ENCODE peak calls at places on chromosomes 5 and 9, in seven cellular contexts. K is cardiac fibroblast, X is uterus, J is omental fat pad, T is stomach, O is neural progenitor cell, B is SK-N-SH. A is an unnamed sample.

GRCh38 chr5:13660072-13660471 is 284.4 kb downstream of the DNAH5 start:
- DNase-seq in K (no peak), X (no peak), J (no peak), T (no peak), O (peak), B (no peak), A (no peak)

GRCh38 chr5:172096184-172096941 is 89.9 kb upstream of the FBXW11 start:
- DNase-seq in K (no peak), X (no peak), J (no peak), T (no peak), O (no peak), B (no peak), A (no peak)

GRCh38 chr5:107389130-107389553 is 281.6 kb downstream of the EFNA5 start:
- DNase-seq in K (peak), X (no peak), J (no peak), T (peak), O (no peak), B (no peak), A (peak)

GRCh38 chr5:142683885-142684505 is 1.9 kb downstream of the FGF1 start:
- DNase-seq in K (no peak), X (no peak), J (no peak), T (no peak), O (no peak), B (no peak), A (no peak)

GRCh38 chr9:127686461-127687393 is 20.1 kb upstream of the CFAP157 start:
- DNase-seq in K (no peak), X (no peak), J (no peak), T (no peak), O (no peak), B (no peak), A (no peak)

GRCh38 chr5:72380491-72381274 is 60.5 kb downstream of the PTCD2 start:
- DNase-seq in K (no peak), X (no peak), J (no peak), T (no peak), O (no peak), B (no peak), A (no peak)

GRCh38 chr5:168328804-168329203 is 37.4 kb downstream of the WWC1 start:
- DNase-seq in K (no peak), X (no peak), J (no peak), T (peak), O (peak), B (no peak), A (peak)

GRCh38 chr9:130994546-130995398 is 14.2 kb upstream of the LAMC3 start:
- DNase-seq in K (no peak), X (no peak), J (no peak), T (no peak), O (no peak), B (no peak), A (no peak)

GRCh38 chr9:4741365-4742031 is 496 bp upstream of the AK3 start:
- DNase-seq in K (peak), X (no peak), J (no peak), T (peak), O (no peak), B (no peak), A (no peak)

GRCh38 chr9:3398232-3398648 is 127.6 kb downstream of the RFX3 start:
- DNase-seq in K (no peak), X (no peak), J (no peak), T (no peak), O (no peak), B (no peak), A (no peak)

GRCh38 chr9:97807681-97808080 is 45.3 kb upstream of the FOXE1 start:
- DNase-seq in K (no peak), X (no peak), J (no peak), T (no peak), O (no peak), B (no peak), A (no peak)

GRCh38 chr5:98769006-98769255 is 4.5 kb upstream of the RGMB start:
- DNase-seq in K (no peak), X (no peak), J (peak), T (peak), O (peak), B (peak), A (no peak)

DNA sequence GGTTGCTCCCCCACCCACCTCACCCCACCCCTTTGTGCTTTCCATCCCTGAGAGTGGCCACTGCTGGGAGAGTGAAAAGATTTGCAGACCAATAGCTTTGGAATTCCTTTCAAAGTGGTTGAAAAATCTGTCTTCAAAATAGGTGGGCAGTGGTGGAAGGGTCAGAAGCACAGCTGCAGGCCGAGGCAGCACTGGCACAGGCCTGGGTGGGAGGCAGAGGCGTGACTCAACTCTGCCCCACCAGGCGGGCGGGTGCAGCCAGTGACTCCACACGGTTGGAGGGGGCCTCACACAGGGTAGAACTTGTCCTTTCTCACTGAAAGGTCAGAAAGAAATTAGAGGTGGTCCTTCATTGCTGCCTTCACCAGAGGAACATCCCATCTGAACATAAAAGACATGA is 214.9 kb upstream of the TBCA start:
- DNase-seq in K (no peak), X (no peak), J (no peak), T (no peak), O (peak), B (no peak), A (no peak)
- TF ChIP-seq CTCF in K (no peak), X (no peak), J (no peak), T (no peak), O (peak), B (no peak), A (no peak)

GRCh38 chr5:80931423-80931822 is 28.7 kb upstream of the RASGRF2 start:
- DNase-seq in K (no peak), X (no peak), J (no peak), T (no peak), O (no peak), B (peak), A (no peak)

GRCh38 chr5:80935811-80936385 is 24.3 kb upstream of the RASGRF2 start:
- DNase-seq in K (no peak), X (no peak), J (no peak), T (no peak), O (no peak), B (no peak), A (peak)

GRCh38 chr5:80933061-80933460 is 27.1 kb upstream of the RASGRF2 start:
- DNase-seq in K (no peak), X (no peak), J (no peak), T (no peak), O (no peak), B (no peak), A (no peak)

GRCh38 chr5:80937591-80937990 is 22.6 kb upstream of the RASGRF2 start:
- DNase-seq in K (no peak), X (no peak), J (no peak), T (no peak), O (no peak), B (no peak), A (no peak)

GRCh38 chr5:80934751-80935150 is 25.4 kb upstream of the RASGRF2 start:
- DNase-seq in K (no peak), X (no peak), J (no peak), T (no peak), O (no peak), B (no peak), A (no peak)
- TF ChIP-seq CTCF in K (no peak), X (no peak), J (no peak), T (no peak), O (no peak), B (no peak), A (no peak)

DNA sequence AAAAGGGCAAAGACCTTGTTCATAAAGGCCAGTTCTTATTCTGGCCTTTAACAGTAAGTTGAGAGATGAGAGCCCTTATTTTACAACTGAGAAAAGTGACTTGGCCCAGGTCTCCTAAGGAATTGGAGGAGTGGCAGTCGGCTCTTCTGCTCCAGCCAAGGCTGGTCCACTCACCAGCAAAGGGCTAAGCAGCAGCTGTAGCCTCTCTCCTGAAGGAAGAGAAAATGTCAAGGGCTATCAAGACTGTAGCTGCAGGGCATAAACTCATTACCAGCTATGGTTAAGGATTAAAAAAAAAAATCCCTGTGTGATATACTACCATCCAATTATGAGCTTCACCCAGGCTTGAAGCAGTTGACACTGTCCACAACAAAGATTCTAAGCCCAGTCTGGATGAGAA is 138.6 kb upstream of the RAD23B start:
- DNase-seq in K (no peak), X (no peak), J (no peak), T (no peak), O (no peak), B (no peak), A (no peak)
- TF ChIP-seq CTCF in K (no peak), X (no peak), J (no peak), T (no peak), O (no peak), B (no peak), A (no peak)

DNA sequence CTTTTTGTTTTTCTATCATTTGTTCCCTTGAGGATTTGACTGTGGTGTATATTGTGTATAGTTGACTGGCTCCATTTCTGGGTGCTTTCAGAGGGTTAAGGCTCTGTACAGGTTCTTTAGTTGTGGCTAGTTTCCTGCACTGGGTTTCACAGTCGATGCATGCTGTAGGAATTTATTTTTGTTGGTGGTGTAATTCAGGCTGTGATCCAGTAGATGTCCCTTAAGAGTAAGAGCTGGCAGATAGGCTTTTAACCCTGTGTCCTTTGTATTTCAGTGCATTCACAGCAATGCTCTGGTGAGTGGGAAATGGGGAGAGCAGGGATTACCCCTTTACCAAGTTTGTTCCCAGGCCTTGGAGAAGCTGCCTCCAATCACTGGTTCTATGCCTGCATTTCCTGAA is 112.9 kb downstream of the SPATA31D1 start:
- DNase-seq in K (no peak), X (no peak), J (no peak), T (no peak), O (peak), B (no peak), A (no peak)
- TF ChIP-seq CTCF in K (peak), X (no peak), J (no peak), T (no peak), O (peak), B (peak), A (no peak)

GRCh38 chr5:143862260-143862659 is 50.3 kb downstream of the HMHB1 start:
- DNase-seq in K (no peak), X (no peak), J (no peak), T (no peak), O (no peak), B (no peak), A (no peak)
- TF ChIP-seq CTCF in K (no peak), X (no peak), J (no peak), T (no peak), O (no peak), B (no peak), A (no peak)

GRCh38 chr9:114033397-114034103 is 44.5 kb downstream of the AMBP start:
- DNase-seq in K (peak), X (peak), J (no peak), T (no peak), O (peak), B (peak), A (no peak)
- TF ChIP-seq CTCF in K (peak), X (peak), J (no peak), T (peak), O (peak), B (peak), A (peak)

A was measured in LNCaP clone FGC.